ENCODE peak calls at places on chromosomes 7 and 10, in nine cellular contexts. One of them, this sample, is unnamed.

GRCh38 chr7:43240565-43240964 is 128.1 kb downstream of the HECW1 start:
- DNase-seq in IMR-90: no peak
- DNase-seq in pancreas: no peak
- DNase-seq in Panc1: no peak
- DNase-seq in CD4-positive, alpha-beta T cell: no peak
- DNase-seq in body of pancreas: no peak
- DNase-seq in prostate gland: no peak
- DNase-seq in heart left ventricle: no peak
- DNase-seq in ovary: no peak
- DNase-seq in this sample: no peak

GRCh38 chr7:27191716-27192545 is 6.9 kb upstream of the HOXA11 start:
- DNase-seq in IMR-90: no peak
- DNase-seq in pancreas: peak; percentile 13
- DNase-seq in Panc1: no peak
- DNase-seq in CD4-positive, alpha-beta T cell: no peak
- DNase-seq in body of pancreas: peak; percentile 12
- DNase-seq in prostate gland: peak; percentile 59
- DNase-seq in heart left ventricle: no peak
- DNase-seq in ovary: no peak
- DNase-seq in this sample: no peak

GRCh38 chr7:75038508-75038907 is 35.1 kb downstream of the RCC1L start:
- DNase-seq in IMR-90: no peak
- DNase-seq in pancreas: no peak
- DNase-seq in Panc1: no peak
- DNase-seq in CD4-positive, alpha-beta T cell: no peak
- DNase-seq in body of pancreas: no peak
- DNase-seq in prostate gland: no peak
- DNase-seq in heart left ventricle: no peak
- DNase-seq in ovary: no peak
- DNase-seq in this sample: no peak

GRCh38 chr10:17354781-17355180 is 99.6 kb downstream of the ST8SIA6 start:
- DNase-seq in IMR-90: no peak
- DNase-seq in pancreas: no peak
- DNase-seq in Panc1: no peak
- DNase-seq in CD4-positive, alpha-beta T cell: no peak
- DNase-seq in body of pancreas: no peak
- DNase-seq in prostate gland: no peak
- DNase-seq in heart left ventricle: no peak
- DNase-seq in ovary: no peak
- DNase-seq in this sample: no peak

GRCh38 chr10:74705361-74705980 is 120.9 kb upstream of the KAT6B start:
- DNase-seq in IMR-90: no peak
- DNase-seq in pancreas: no peak
- DNase-seq in Panc1: no peak
- DNase-seq in CD4-positive, alpha-beta T cell: no peak
- DNase-seq in body of pancreas: no peak
- DNase-seq in prostate gland: no peak
- DNase-seq in heart left ventricle: no peak
- DNase-seq in ovary: no peak
- DNase-seq in this sample: no peak

GRCh38 chr7:112869111-112869774 is 79.0 kb upstream of the TMEM168 start:
- DNase-seq in IMR-90: peak; percentile 28
- DNase-seq in pancreas: no peak
- DNase-seq in Panc1: peak; percentile 39
- DNase-seq in CD4-positive, alpha-beta T cell: peak; percentile 27
- DNase-seq in body of pancreas: no peak
- DNase-seq in prostate gland: no peak
- DNase-seq in heart left ventricle: peak; percentile 30
- DNase-seq in ovary: no peak
- DNase-seq in this sample: peak; percentile 38

GRCh38 chr7:74256446-74257408 is 2.5 kb upstream of the RFC2 start:
- DNase-seq in IMR-90: peak; percentile 59
- DNase-seq in pancreas: no peak
- DNase-seq in Panc1: no peak
- DNase-seq in CD4-positive, alpha-beta T cell: no peak
- DNase-seq in body of pancreas: no peak
- DNase-seq in prostate gland: no peak
- DNase-seq in heart left ventricle: peak; percentile 55
- DNase-seq in ovary: no peak
- DNase-seq in this sample: no peak

GRCh38 chr10:104297697-104298660 is 29.0 kb downstream of the GSTO2 start:
- DNase-seq in IMR-90: peak; percentile 89
- DNase-seq in pancreas: no peak
- DNase-seq in Panc1: no peak
- DNase-seq in CD4-positive, alpha-beta T cell: no peak
- DNase-seq in body of pancreas: no peak
- DNase-seq in prostate gland: no peak
- DNase-seq in heart left ventricle: no peak
- DNase-seq in ovary: peak; percentile 54
- DNase-seq in this sample: no peak

GRCh38 chr7:34165927-34166550 is 260.7 kb downstream of the BMPER start:
- DNase-seq in IMR-90: peak; percentile 60
- DNase-seq in pancreas: no peak
- DNase-seq in Panc1: no peak
- DNase-seq in CD4-positive, alpha-beta T cell: no peak
- DNase-seq in body of pancreas: no peak
- DNase-seq in prostate gland: no peak
- DNase-seq in heart left ventricle: no peak
- DNase-seq in ovary: no peak
- DNase-seq in this sample: no peak

DNA sequence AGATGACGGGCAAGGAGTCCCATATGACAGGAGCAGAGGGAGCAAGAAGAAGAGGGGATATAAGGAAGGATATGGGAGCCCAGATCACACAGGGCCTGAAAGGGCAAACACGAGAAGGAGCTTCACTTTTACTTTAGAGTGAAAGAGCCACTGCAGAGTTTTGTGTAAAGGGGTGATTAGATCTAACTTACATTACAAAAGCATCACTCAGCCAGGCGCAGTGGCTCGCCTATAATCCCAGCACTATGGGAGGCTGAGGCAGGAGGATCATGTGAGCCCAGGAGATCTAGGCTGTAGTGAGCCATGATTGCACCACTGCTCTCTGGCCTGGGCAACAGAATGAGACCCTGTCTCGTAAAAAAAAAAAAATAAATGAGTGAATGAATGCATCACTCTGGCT is 91.1 kb downstream of the MPP7 start:
- DNase-seq in IMR-90: no peak
- DNase-seq in pancreas: no peak
- DNase-seq in Panc1: no peak
- DNase-seq in CD4-positive, alpha-beta T cell: no peak
- DNase-seq in body of pancreas: no peak
- DNase-seq in prostate gland: no peak
- DNase-seq in heart left ventricle: no peak
- DNase-seq in ovary: no peak
- DNase-seq in this sample: no peak
- H3K27me3 ChIP-seq in IMR-90: no peaks in the 10 kb centered on the region
- H3K27me3 ChIP-seq in pancreas: no peaks in the 10 kb centered on the region
- H3K27me3 ChIP-seq in Panc1: no peaks in the 10 kb centered on the region
- H3K27me3 ChIP-seq in CD4-positive, alpha-beta T cell: no peaks in the 10 kb centered on the region
- H3K27me3 ChIP-seq in body of pancreas: no peaks in the 10 kb centered on the region
- H3K27me3 ChIP-seq in prostate gland: no peaks in the 10 kb centered on the region
- H3K27me3 ChIP-seq in heart left ventricle: no peaks in the 10 kb centered on the region
- H3K27me3 ChIP-seq in ovary: no peaks in the 10 kb centered on the region
- H3K27me3 ChIP-seq in this sample: no peaks in the 10 kb centered on the region

DNA sequence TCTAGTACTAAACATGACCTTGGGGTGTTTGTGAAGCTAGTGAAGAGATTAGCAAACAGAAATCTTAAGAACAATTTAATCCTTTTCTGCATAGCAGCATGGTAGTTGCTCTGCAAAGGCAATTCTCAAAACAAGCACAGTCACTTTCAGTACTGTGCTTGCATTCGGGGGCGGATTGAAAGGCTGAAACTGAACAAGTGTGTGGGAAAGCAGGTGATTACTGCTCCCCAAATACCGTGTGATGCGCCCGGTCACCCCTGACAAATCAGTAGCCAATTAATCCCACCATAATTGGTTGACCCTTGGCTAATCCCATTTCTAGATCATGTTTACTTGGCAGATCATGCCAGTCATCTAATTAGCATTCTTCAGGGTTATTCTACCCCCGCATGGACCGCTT is 76.6 kb upstream of the ADRB1 start:
- DNase-seq in IMR-90: no peak
- DNase-seq in pancreas: no peak
- DNase-seq in Panc1: no peak
- DNase-seq in CD4-positive, alpha-beta T cell: no peak
- DNase-seq in body of pancreas: no peak
- DNase-seq in prostate gland: no peak
- DNase-seq in heart left ventricle: no peak
- DNase-seq in ovary: no peak
- DNase-seq in this sample: no peak
- H3K9me3 ChIP-seq in IMR-90: no peaks in the 10 kb centered on the region
- H3K9me3 ChIP-seq in pancreas: no peaks in the 10 kb centered on the region
- H3K9me3 ChIP-seq in Panc1: peaks cover 3% of the 10 kb centered on the region
- H3K9me3 ChIP-seq in CD4-positive, alpha-beta T cell: peaks cover 4% of the 10 kb centered on the region
- H3K9me3 ChIP-seq in body of pancreas: no peaks in the 10 kb centered on the region
- H3K9me3 ChIP-seq in prostate gland: no peaks in the 10 kb centered on the region
- H3K9me3 ChIP-seq in heart left ventricle: no peaks in the 10 kb centered on the region
- H3K9me3 ChIP-seq in ovary: no peaks in the 10 kb centered on the region
- H3K9me3 ChIP-seq in this sample: no peaks in the 10 kb centered on the region

GRCh38 chr7:36119005-36119711 is 33.9 kb upstream of the EEPD1 start:
- DNase-seq in IMR-90: peak; percentile 98
- DNase-seq in pancreas: peak; percentile 49
- DNase-seq in Panc1: peak; percentile 42
- DNase-seq in CD4-positive, alpha-beta T cell: no peak
- DNase-seq in body of pancreas: no peak
- DNase-seq in prostate gland: peak; percentile 58
- DNase-seq in heart left ventricle: no peak
- DNase-seq in ovary: no peak
- DNase-seq in this sample: peak; percentile 66

GRCh38 chr7:36118344-36118743 is 34.7 kb upstream of the EEPD1 start:
- DNase-seq in IMR-90: no peak
- DNase-seq in pancreas: no peak
- DNase-seq in Panc1: no peak
- DNase-seq in CD4-positive, alpha-beta T cell: no peak
- DNase-seq in body of pancreas: no peak
- DNase-seq in prostate gland: no peak
- DNase-seq in heart left ventricle: no peak
- DNase-seq in ovary: no peak
- DNase-seq in this sample: no peak

GRCh38 chr7:36115448-36116321 is 37.4 kb upstream of the EEPD1 start:
- DNase-seq in IMR-90: peak; percentile 97
- DNase-seq in pancreas: peak; percentile 60
- DNase-seq in Panc1: peak; percentile 96
- DNase-seq in CD4-positive, alpha-beta T cell: peak; percentile 3
- DNase-seq in body of pancreas: peak; percentile 44
- DNase-seq in prostate gland: no peak
- DNase-seq in heart left ventricle: peak; percentile 63
- DNase-seq in ovary: peak; percentile 76
- DNase-seq in this sample: peak; percentile 48

GRCh38 chr7:36116347-36117200 is 36.5 kb upstream of the EEPD1 start:
- DNase-seq in IMR-90: no peak
- DNase-seq in pancreas: no peak
- DNase-seq in Panc1: peak; percentile 79
- DNase-seq in CD4-positive, alpha-beta T cell: no peak
- DNase-seq in body of pancreas: no peak
- DNase-seq in prostate gland: no peak
- DNase-seq in heart left ventricle: no peak
- DNase-seq in ovary: no peak
- DNase-seq in this sample: no peak

GRCh38 chr7:36117201-36117840 is 35.7 kb upstream of the EEPD1 start:
- DNase-seq in IMR-90: no peak
- DNase-seq in pancreas: no peak
- DNase-seq in Panc1: no peak
- DNase-seq in CD4-positive, alpha-beta T cell: no peak
- DNase-seq in body of pancreas: no peak
- DNase-seq in prostate gland: no peak
- DNase-seq in heart left ventricle: no peak
- DNase-seq in ovary: no peak
- DNase-seq in this sample: no peak
- TF ChIP-seq CTCF in IMR-90: no peak
- TF ChIP-seq CTCF in pancreas: no peak
- TF ChIP-seq CTCF in Panc1: no peak
- TF ChIP-seq CTCF in CD4-positive, alpha-beta T cell: no peak
- TF ChIP-seq CTCF in body of pancreas: no peak
- TF ChIP-seq CTCF in prostate gland: no peak
- TF ChIP-seq CTCF in heart left ventricle: no peak
- TF ChIP-seq CTCF in ovary: no peak
- TF ChIP-seq CTCF in this sample: no peak

GRCh38 chr10:1166828-1167275 is 110.7 kb downstream of the WDR37 start:
- DNase-seq in IMR-90: no peak
- DNase-seq in pancreas: no peak
- DNase-seq in Panc1: no peak
- DNase-seq in CD4-positive, alpha-beta T cell: no peak
- DNase-seq in body of pancreas: no peak
- DNase-seq in prostate gland: no peak
- DNase-seq in heart left ventricle: no peak
- DNase-seq in ovary: no peak
- DNase-seq in this sample: no peak
- H3K27me3 ChIP-seq in IMR-90: no peaks in the 10 kb centered on the region
- H3K27me3 ChIP-seq in pancreas: no peaks in the 10 kb centered on the region
- H3K27me3 ChIP-seq in Panc1: no peaks in the 10 kb centered on the region
- H3K27me3 ChIP-seq in CD4-positive, alpha-beta T cell: no peaks in the 10 kb centered on the region
- H3K27me3 ChIP-seq in body of pancreas: no peaks in the 10 kb centered on the region
- H3K27me3 ChIP-seq in prostate gland: no peaks in the 10 kb centered on the region
- H3K27me3 ChIP-seq in heart left ventricle: peaks cover 3% of the 10 kb centered on the region
- H3K27me3 ChIP-seq in ovary: no peaks in the 10 kb centered on the region
- H3K27me3 ChIP-seq in this sample: no peaks in the 10 kb centered on the region